ENCODE peak calls at places on chromosomes 1 and 21, in seven cellular contexts. K, N, G, X, S, W and J are unnamed samples.

GRCh38 chr21:41640756-41641509 is 125.9 kb downstream of the RIPK4 start:
- DNase-seq in K (no peak), S (peak; percentile 60), G (no peak), W (no peak), N (peak; percentile 18), X (peak; percentile 22), J (no peak)

GRCh38 chr1:200410566-200410878 is 686 bp upstream of the ZNF281 start:
- DNase-seq in S (no peak), N (no peak), K (no peak), X (no peak), W (no peak), G (peak; percentile 49), J (no peak)

GRCh38 chr1:206725053-206725963 is 40.6 kb downstream of the MAPKAPK2 start:
- DNase-seq in S (peak; percentile 51), G (peak; percentile 62), X (peak; percentile 7), W (peak; percentile 57), N (peak; percentile 60), K (no peak), J (no peak)

GRCh38 chr21:42650033-42650370 is 3.4 kb upstream of the PDE9A start:
- DNase-seq in S (no peak), G (no peak), N (no peak), K (no peak), W (no peak), X (no peak), J (peak; percentile 18)

GRCh38 chr1:178536844-178537371 is 24.0 kb downstream of the TEX35 start:
- DNase-seq in K (no peak), N (peak; percentile 98), X (no peak), W (peak; percentile 82), G (peak; percentile 84), S (peak; percentile 99), J (peak; percentile 70)

GRCh38 chr1:97630968-97631367 is 289.9 kb downstream of the DPYD start:
- DNase-seq in K (no peak), W (no peak), G (no peak), S (no peak), N (no peak), X (no peak), J (no peak)

GRCh38 chr21:21101911-21102310 is 103.7 kb downstream of the NCAM2 start:
- DNase-seq in K (peak; percentile 45), G (no peak), N (peak; percentile 54), S (peak; percentile 85), W (no peak), X (no peak), J (no peak)

GRCh38 chr1:76209238-76209637 is 134.7 kb downstream of the ST6GALNAC3 start:
- DNase-seq in K (no peak), N (no peak), X (no peak), W (no peak), S (no peak), G (no peak), J (no peak)

GRCh38 chr1:70210820-70211219 is 5.4 kb upstream of the LRRC40 start:
- DNase-seq in X (no peak), N (no peak), S (peak; percentile 30), W (no peak), G (no peak), K (no peak), J (no peak)

GRCh38 chr1:44168520-44169098 is 27.2 kb upstream of the KLF18 start:
- DNase-seq in S (no peak), G (no peak), W (peak; percentile 6), K (no peak), X (no peak), N (no peak), J (no peak)

GRCh38 chr1:69710484-69710883 is 142.8 kb downstream of the LRRC7 start:
- DNase-seq in N (no peak), X (no peak), S (no peak), K (no peak), G (no peak), W (no peak), J (no peak)

GRCh38 chr1:37999434-38000232 is 5.7 kb downstream of the FHL3 start:
- DNase-seq in S (peak; percentile 66), K (no peak), N (peak; percentile 78), G (no peak), W (peak; percentile 60), X (no peak), J (peak; percentile 68)

GRCh38 chr1:33512612-33513011 is 40.2 kb downstream of the ZSCAN20 start:
- DNase-seq in K (no peak), S (no peak), N (no peak), X (no peak), G (no peak), W (no peak), J (no peak)

GRCh38 chr21:15732290-15732995 is 2.7 kb downstream of the USP25 start:
- DNase-seq in N (peak; percentile 65), X (no peak), S (peak; percentile 51), W (peak; percentile 53), G (no peak), K (no peak), J (no peak)

GRCh38 chr1:165824269-165824643 is 3.2 kb upstream of the UCK2 start:
- DNase-seq in N (no peak), S (no peak), K (no peak), G (no peak), X (no peak), W (no peak), J (no peak)

GRCh38 chr21:44965251-44966022 is 25.6 kb downstream of the SLX9 start:
- DNase-seq in K (no peak), G (no peak), X (no peak), N (peak; percentile 30), S (peak; percentile 94), W (no peak), J (peak; percentile 43)

GRCh38 chr1:54378157-54378883 is 27.9 kb downstream of the SSBP3 start:
- DNase-seq in N (no peak), G (no peak), X (no peak), W (no peak), K (no peak), S (no peak), J (no peak)

GRCh38 chr21:31162827-31163226 is 124.6 kb upstream of the KRTAP19-8 start:
- DNase-seq in N (peak; percentile 61), X (no peak), K (no peak), W (no peak), S (peak; percentile 70), G (no peak), J (no peak)

GRCh38 chr21:35254006-35254751 is 205.1 kb upstream of the RUNX1 start:
- DNase-seq in K (no peak), X (no peak), W (no peak), N (peak; percentile 93), G (peak; percentile 46), S (peak; percentile 87), J (no peak)

GRCh38 chr1:236348071-236348470 is 46.0 kb upstream of the EDARADD start:
- DNase-seq in G (no peak), K (no peak), S (no peak), N (no peak), X (no peak), W (no peak), J (no peak)

GRCh38 chr1:168488153-168488552 is 55.6 kb downstream of the XCL2 start:
- DNase-seq in K (no peak), N (peak; percentile 63), W (no peak), X (no peak), G (no peak), S (peak; percentile 25), J (peak; percentile 83)

GRCh38 chr1:20469406-20470076 is 16.5 kb downstream of the CAMK2N1 start:
- DNase-seq in N (peak; percentile 19), W (peak; percentile 53), G (no peak), K (no peak), S (no peak), X (no peak), J (no peak)

GRCh38 chr1:221845650-221846371 is 103.9 kb upstream of the DUSP10 start:
- DNase-seq in G (no peak), W (peak; percentile 59), K (no peak), N (peak; percentile 87), S (peak; percentile 94), X (no peak), J (no peak)

GRCh38 chr1:42937141-42937696 is 21.4 kb downstream of the SLC2A1 start:
- DNase-seq in K (no peak), G (peak; percentile 16), N (peak; percentile 74), S (peak; percentile 85), X (peak; percentile 21), W (peak; percentile 87), J (no peak)

DNA sequence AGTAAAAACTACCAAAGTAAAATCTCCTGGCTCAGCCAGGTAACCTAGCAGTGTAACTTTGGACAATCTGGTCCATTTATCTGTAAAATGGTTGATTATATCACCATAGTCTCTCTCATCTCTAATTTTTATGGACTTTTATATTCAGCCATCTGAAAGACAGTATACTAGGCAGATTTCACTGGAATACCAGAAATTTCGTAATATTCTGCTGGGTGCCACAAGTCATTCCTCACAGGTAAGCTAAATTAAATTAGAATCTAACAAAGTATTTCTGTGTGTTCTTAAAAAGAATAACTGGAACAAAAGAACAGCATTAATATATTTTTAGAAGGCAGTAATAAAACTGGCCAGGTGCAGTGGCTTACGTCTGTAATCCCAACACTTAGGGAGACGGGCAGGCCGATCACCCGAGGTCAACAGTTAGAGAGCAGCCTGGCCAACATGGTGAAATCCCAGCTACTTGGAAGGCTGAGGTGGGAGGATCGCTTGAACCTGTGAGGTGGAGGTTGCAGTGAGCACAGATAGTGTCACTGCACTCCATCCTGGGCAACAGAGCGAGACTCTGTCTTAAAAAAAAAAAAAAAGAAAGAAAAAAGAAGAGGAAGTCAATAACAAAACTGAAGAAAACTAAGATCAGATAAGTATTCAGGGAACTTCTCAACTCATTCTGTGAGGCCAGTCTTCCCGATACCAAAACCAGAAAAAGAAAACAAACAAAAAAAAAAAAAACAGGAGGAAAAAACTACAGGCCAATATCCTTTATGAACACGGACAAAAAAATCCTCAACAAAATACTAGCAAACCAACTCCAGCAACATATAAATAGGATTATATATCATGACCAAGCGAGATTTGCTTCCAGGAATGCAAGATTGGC is 35.9 kb downstream of the PIK3R3 start:
- DNase-seq in W (no peak), G (no peak), X (no peak), K (no peak), S (no peak), N (no peak), J (no peak)
- H3K4me3 ChIP-seq in W (no peak overlapping the region), G (no peak overlapping the region), X (no peak overlapping the region), K (no peak overlapping the region), S (no peak overlapping the region), N (no peak overlapping the region), J (no peak overlapping the region)

GRCh38 chr1:85569122-85569521 is 11.4 kb upstream of the CCN1 start:
- DNase-seq in G (no peak), X (no peak), K (no peak), W (no peak), S (peak; percentile 90), N (peak; percentile 75), J (no peak)
- H3K4me1 ChIP-seq in G (no peaks in the 10 kb centered on the region), X (peaks cover 12% of the 10 kb centered on the region), K (no peaks in the 10 kb centered on the region), W (peaks cover 36% of the 10 kb centered on the region), S (peaks cover 34% of the 10 kb centered on the region), N (peaks cover 29% of the 10 kb centered on the region), J (peaks cover 2% of the 10 kb centered on the region)

GRCh38 chr1:60857851-60858250 is 224.5 kb upstream of the NFIA start:
- DNase-seq in W (no peak), G (no peak), X (no peak), S (no peak), K (no peak), N (no peak), J (no peak)
- H3K27ac ChIP-seq in W (no peak overlapping the region), G (no peak overlapping the region), X (no peak overlapping the region), S (no peak overlapping the region), K (no peak overlapping the region), N (no peak overlapping the region), J (no peak overlapping the region)

DNA sequence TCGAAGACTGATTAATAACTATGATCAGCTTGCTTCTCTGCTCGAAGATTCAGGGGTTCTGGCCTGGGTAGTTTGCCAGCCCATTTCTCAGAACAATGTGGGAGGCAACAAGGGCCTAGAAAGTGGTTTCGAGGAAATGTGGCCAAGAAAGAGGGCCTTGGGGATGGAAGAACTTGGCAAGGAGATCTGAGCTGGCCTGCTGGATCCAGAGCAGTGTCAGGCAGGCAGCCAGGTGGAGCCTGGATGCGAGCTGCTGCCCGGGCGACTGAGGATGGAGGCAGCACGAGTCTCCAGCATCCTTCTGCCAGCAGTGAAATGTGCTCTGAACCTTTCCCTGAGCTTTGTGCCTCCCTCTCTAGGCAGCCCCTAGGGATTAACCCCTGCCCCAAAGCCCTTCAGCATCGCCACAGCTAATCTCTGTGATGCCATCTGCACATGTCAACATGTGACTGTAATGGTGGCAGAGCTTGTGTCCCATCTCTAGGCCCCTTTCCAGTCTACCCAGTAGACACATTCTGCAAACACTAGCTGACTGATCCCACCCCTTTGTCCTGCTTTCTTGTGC is 61.0 kb upstream of the NEK2 start:
- DNase-seq in X (no peak), G (no peak), N (no peak), S (no peak), W (no peak), K (peak; percentile 73), J (peak; percentile 24)
- H3K4me3 ChIP-seq in X (no peak overlapping the region), G (no peak overlapping the region), N (no peak overlapping the region), S (no peak overlapping the region), W (no peak overlapping the region), K (no peak overlapping the region), J (no peak overlapping the region)